ENCODE peak calls at places on chromosome 13, in four cellular contexts. H is stimulated activated CD8-positive, alpha-beta memory T cell treated with anti-CD3 and anti-CD28 coated beads, Interleukin-7, amount 100 ng/mL, for 48 hours; Z is hippocampal formation; B is endothelial cell. Y is an unnamed sample.

GRCh38 chr13:104920091-104920490 is 1615.4 kb downstream of the EFNB2 start:
- DNase-seq in H (no peak), Z (no peak), B (no peak), Y (no peak)

GRCh38 chr13:48316826-48317510 is 13.4 kb downstream of the RB1 start:
- DNase-seq in H (no peak), Z (no peak), B (no peak), Y (no peak)

GRCh38 chr13:97873398-97873797 is 80.1 kb upstream of the IPO5 start:
- DNase-seq in H (no peak), Z (no peak), B (no peak), Y (no peak)

GRCh38 chr13:19927117-19927734 is 31.3 kb upstream of the ZMYM2 start:
- DNase-seq in H (no peak), Z (no peak), B (no peak), Y (no peak)

GRCh38 chr13:41827507-41828213 is 133.2 kb downstream of the VWA8 start:
- DNase-seq in H (no peak), Z (no peak), B (no peak), Y (no peak)

GRCh38 chr13:113981201-113981605 is 7.3 kb upstream of the C13orf46 start:
- DNase-seq in H (no peak), Z (no peak), B (no peak), Y (no peak)

GRCh38 chr13:75486654-75487053 is 4.7 kb upstream of the TBC1D4 start:
- DNase-seq in H (no peak), Z (no peak), B (no peak), Y (no peak)

GRCh38 chr13:77448689-77449088 is 86.8 kb upstream of the SCEL start:
- DNase-seq in H (no peak), Z (no peak), B (no peak), Y (no peak)

GRCh38 chr13:36357692-36358091 is 11.5 kb upstream of the SPART start:
- DNase-seq in H (no peak), Z (no peak), B (no peak), Y (no peak)

GRCh38 chr13:100514788-100515409 is 73.7 kb downstream of the GGACT start:
- DNase-seq in H (peak), Z (peak), B (peak), Y (peak)

GRCh38 chr13:102298051-102298450 is 103.8 kb downstream of the FGF14 start:
- DNase-seq in H (no peak), Z (no peak), B (no peak), Y (peak)

GRCh38 chr13:99522288-99522687 is 21.0 kb downstream of the TM9SF2 start:
- DNase-seq in H (no peak), Z (no peak), B (no peak), Y (no peak)

GRCh38 chr13:23752111-23753001 is 136.8 kb downstream of the MIPEP start:
- DNase-seq in H (no peak), Z (no peak), B (no peak), Y (no peak)

Y was measured in putamen.